ENCODE peak calls at places on chromosomes 3 and 15, in nine cellular contexts. A is left lung, D is OCI-LY7, M is keratinocyte, Q is fibroblast of lung, C is uterus, L is colonic mucosa, K is stomach, U is astrocyte of the cerebellum. R is an unnamed sample.

GRCh38 chr15:99493461-99493860 is 72.3 kb upstream of the MEF2A start:
- DNase-seq in K (no peak), A (no peak), Q (no peak), D (no peak), M (no peak), L (no peak), U (no peak), C (no peak), R (no peak)

GRCh38 chr3:13027154-13027553 is 46.1 kb downstream of the IQSEC1 start:
- DNase-seq in Q (no peak), K (no peak), M (no peak), U (no peak), C (no peak), D (no peak), A (no peak), L (no peak), R (no peak)

GRCh38 chr15:66603301-66604179 is 37.7 kb upstream of the LCTL start:
- DNase-seq in K (peak; percentile 71), A (peak; percentile 67), C (peak; percentile 37), U (peak; percentile 24), Q (peak; percentile 64), D (peak; percentile 83), L (peak; percentile 68), M (no peak), R (peak; percentile 70)

GRCh38 chr15:76470691-76471090 is 134.1 kb downstream of the ISL2 start:
- DNase-seq in A (no peak), U (peak; percentile 76), C (no peak), Q (peak; percentile 20), K (no peak), D (no peak), M (no peak), L (no peak), R (no peak)

GRCh38 chr15:94080416-94080815 is 150.9 kb upstream of the MCTP2 start:
- DNase-seq in D (no peak), K (no peak), L (no peak), C (no peak), A (no peak), Q (peak; percentile 77), M (peak; percentile 75), U (peak; percentile 22), R (peak; percentile 5)

GRCh38 chr15:74978503-74978902 is 16.9 kb upstream of the SCAMP5 start:
- DNase-seq in M (no peak), U (no peak), A (no peak), C (no peak), L (no peak), D (no peak), K (no peak), Q (no peak), R (no peak)

GRCh38 chr15:62887113-62887570 is 155.4 kb upstream of the TPM1 start:
- DNase-seq in M (no peak), D (no peak), L (no peak), C (peak; percentile 55), A (no peak), U (peak; percentile 66), Q (no peak), K (no peak), R (no peak)

GRCh38 chr3:196650740-196651311 is 11.3 kb downstream of the NRROS start:
- DNase-seq in L (no peak), M (no peak), K (peak; percentile 39), D (no peak), C (peak; percentile 67), U (peak; percentile 95), A (peak; percentile 69), Q (peak; percentile 97), R (no peak)

GRCh38 chr3:185940951-185941350 is 3.1 kb upstream of the TRA2B start:
- DNase-seq in U (no peak), M (no peak), A (no peak), K (no peak), L (no peak), D (no peak), C (no peak), Q (no peak), R (no peak)

GRCh38 chr15:37872661-37873060 is 61.8 kb upstream of the TMCO5A start:
- DNase-seq in U (no peak), D (no peak), C (no peak), K (no peak), Q (peak; percentile 28), M (no peak), L (no peak), A (no peak), R (no peak)

GRCh38 chr3:155744091-155744625 is 713 bp downstream of the PLCH1 start:
- DNase-seq in L (peak; percentile 79), M (no peak), C (no peak), K (peak; percentile 71), D (peak; percentile 24), U (no peak), Q (no peak), A (peak; percentile 61), R (peak; percentile 31)

GRCh38 chr3:127174715-127175140 is 18.2 kb upstream of the PRR23E start:
- DNase-seq in U (no peak), K (no peak), M (no peak), A (no peak), C (no peak), D (no peak), L (peak; percentile 4), Q (no peak), R (no peak)

GRCh38 chr15:91562698-91563097 is 290.8 kb upstream of the SLCO3A1 start:
- DNase-seq in Q (no peak), M (no peak), A (no peak), L (no peak), C (no peak), K (no peak), U (no peak), D (no peak), R (no peak)

GRCh38 chr3:152222327-152222726 is 46.4 kb upstream of the MBNL1 start:
- DNase-seq in M (no peak), Q (peak; percentile 57), U (peak; percentile 32), L (no peak), C (no peak), A (no peak), K (no peak), D (no peak), R (peak; percentile 18)
- H3K4me3 ChIP-seq in M (no peak overlapping the region), Q (no peak overlapping the region), U (no peak overlapping the region), L (no peak overlapping the region), C (no peak overlapping the region), A (no peak overlapping the region), K (no peak overlapping the region), D (no peak overlapping the region), R (no peak overlapping the region)

DNA sequence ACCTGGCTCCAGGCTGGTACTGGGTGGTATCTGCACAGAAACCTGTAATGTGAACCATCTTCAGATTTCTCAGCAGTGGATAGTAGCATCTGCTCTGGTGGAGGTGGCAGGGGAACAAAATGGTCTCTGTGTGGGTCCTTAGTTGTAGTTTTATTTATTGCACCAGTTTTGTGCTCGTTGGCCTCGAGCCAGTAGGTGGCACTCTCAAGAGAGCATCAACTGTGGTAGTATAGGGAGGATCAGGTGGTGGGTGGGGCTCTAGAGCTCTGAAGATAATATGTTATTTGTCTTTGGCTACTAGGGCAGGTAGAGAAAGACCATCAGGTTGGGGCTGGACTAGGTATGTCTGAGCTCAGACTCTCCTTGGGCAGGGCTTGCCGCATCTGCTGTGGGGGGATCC is 254.0 kb upstream of the GPR149 start:
- DNase-seq in Q (no peak), U (no peak), K (no peak), D (peak; percentile 25), A (no peak), L (no peak), M (no peak), C (no peak), R (peak; percentile 30)
- TF ChIP-seq CTCF in Q (no peak), U (no peak), K (no peak), D (peak; percentile 71), A (no peak), L (no peak), M (no peak), C (no peak), R (peak; percentile 14)

GRCh38 chr3:37456270-37456708 is 281.9 kb upstream of the LRRFIP2 start:
- DNase-seq in D (no peak), C (peak; percentile 71), Q (peak; percentile 2), L (peak; percentile 65), M (no peak), K (peak; percentile 52), U (no peak), A (peak; percentile 71), R (no peak)
- H3K4me3 ChIP-seq in D (no peak overlapping the region), C (no peak overlapping the region), Q (no peak overlapping the region), L (no peak overlapping the region), M (no peak overlapping the region), K (no peak overlapping the region), U (no peak overlapping the region), A (no peak overlapping the region), R (no peak overlapping the region)

DNA sequence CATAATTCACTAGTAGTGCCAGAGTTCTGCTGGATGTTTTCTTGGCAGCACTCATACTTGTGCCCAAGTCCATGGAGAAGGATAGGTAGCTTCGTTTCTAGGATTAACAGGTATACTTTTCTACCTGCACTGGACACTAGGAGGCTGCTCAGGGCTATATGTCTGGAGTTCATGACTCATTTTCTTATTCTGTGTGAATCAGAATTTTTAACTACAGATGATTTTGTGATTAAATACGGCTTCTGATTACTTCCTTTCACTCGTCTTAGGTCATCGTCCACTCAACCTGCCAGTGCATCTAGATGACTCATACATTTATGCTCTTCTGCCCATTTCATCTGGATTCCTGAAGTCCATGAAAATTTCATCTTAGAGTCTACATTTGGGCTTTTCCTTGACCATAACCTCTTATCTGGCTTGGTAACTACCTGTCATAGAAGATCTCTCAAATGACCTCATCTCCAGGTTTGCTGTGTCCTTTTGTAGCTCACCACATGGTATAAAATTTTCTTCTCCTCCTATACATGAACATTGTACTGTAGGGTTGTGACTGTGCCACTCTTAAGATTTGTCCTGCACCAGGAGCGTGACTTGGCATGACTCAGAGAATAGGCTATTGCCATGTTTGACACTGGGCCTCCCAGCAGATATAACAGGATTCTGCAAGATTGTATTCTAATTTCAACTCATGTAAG is 66.7 kb upstream of the GCSAM start:
- DNase-seq in L (no peak), Q (no peak), K (no peak), A (no peak), C (no peak), D (no peak), U (no peak), M (peak; percentile 4), R (no peak)
- TF ChIP-seq CTCF in L (no peak), Q (no peak), K (no peak), A (no peak), C (no peak), D (no peak), U (no peak), M (no peak), R (no peak)

GRCh38 chr3:17742837-17743659 is 617 bp upstream of the TBC1D5 start:
- DNase-seq in U (peak; percentile 95), D (no peak), K (peak; percentile 97), A (no peak), L (no peak), C (peak; percentile 95), M (no peak), Q (no peak), R (no peak)
- H3K4me3 ChIP-seq in U (peak overlapping the region; percentile 70), D (peak overlapping the region; percentile 81), K (peak overlapping the region; percentile 83), A (peak overlapping the region; percentile 82), L (peak overlapping the region; percentile 57), C (peak overlapping the region; percentile 69), M (peak overlapping the region; percentile 78), Q (peak overlapping the region; percentile 73), R (peak overlapping the region; percentile 99)

DNA sequence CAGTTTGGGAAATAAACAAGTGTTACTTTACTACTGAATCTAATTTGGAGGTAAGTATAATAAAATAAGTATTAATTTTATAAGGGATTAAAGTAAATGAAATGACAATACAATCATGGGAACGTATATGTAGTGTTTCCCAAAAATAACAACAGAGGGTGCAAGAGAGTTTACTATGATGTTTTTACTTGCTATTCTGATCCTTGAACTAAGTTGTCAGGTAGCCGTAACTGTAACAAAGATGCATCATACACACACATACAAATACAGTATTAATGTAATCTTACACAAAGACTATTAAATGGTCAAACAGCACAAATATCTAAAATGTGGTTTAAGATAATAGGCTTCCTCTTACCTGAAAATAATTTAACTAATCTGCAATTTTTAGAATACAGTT is 311.4 kb downstream of the TBC1D5 start:
- DNase-seq in C (no peak), A (no peak), Q (peak; percentile 67), K (no peak), U (no peak), M (no peak), D (peak; percentile 29), L (no peak), R (peak; percentile 26)
- TF ChIP-seq CTCF in C (peak; percentile 31), A (peak; percentile 37), Q (peak; percentile 45), K (no peak), U (peak; percentile 20), M (peak; percentile 23), D (peak; percentile 77), L (peak; percentile 36), R (peak; percentile 33)